ENCODE peak calls at places on chromosomes 2 and 18, in nine cellular contexts. A, K, C, D, J, E, Y, Q and M are unnamed samples.

GRCh38 chr2:232435805-232436204 is 20.1 kb upstream of the ALPI start:
- DNase-seq in C (no peak), Y (no peak), J (no peak), E (no peak), Q (no peak), D (no peak), A (peak), K (no peak), M (no peak)

GRCh38 chr2:84717302-84717701 is 163.6 kb downstream of the TRABD2A start:
- DNase-seq in D (no peak), K (no peak), J (no peak), C (no peak), Y (no peak), Q (no peak), E (no peak), A (no peak), M (no peak)

GRCh38 chr2:73290049-73290839 is 3.1 kb downstream of the EGR4 start:
- DNase-seq in D (no peak), J (peak), K (peak), Y (no peak), E (no peak), C (no peak), Q (peak), A (no peak), M (peak)

GRCh38 chr2:41378420-41378819 is 669.4 kb upstream of the PKDCC start:
- DNase-seq in A (no peak), Q (no peak), E (no peak), Y (no peak), J (no peak), K (no peak), D (no peak), C (no peak), M (no peak)

GRCh38 chr2:128301501-128301966 is 17.1 kb downstream of the HS6ST1 start:
- DNase-seq in D (peak), Q (peak), A (peak), C (peak), J (no peak), E (no peak), K (no peak), Y (no peak), M (no peak)

GRCh38 chr2:8320305-8320704 is 361.6 kb upstream of the ID2 start:
- DNase-seq in J (no peak), K (no peak), Y (no peak), D (no peak), Q (no peak), C (no peak), E (no peak), A (no peak), M (no peak)

GRCh38 chr2:10935953-10936942 is 24.5 kb downstream of the KCNF1 start:
- DNase-seq in J (peak), E (no peak), K (no peak), A (peak), C (peak), Y (no peak), D (peak), Q (peak), M (no peak)

GRCh38 chr18:49011291-49011746 is 60.6 kb upstream of the SMAD7 start:
- DNase-seq in Y (no peak), C (no peak), A (no peak), E (peak), Q (no peak), K (no peak), D (no peak), J (no peak), M (no peak)

GRCh38 chr2:30404354-30405265 is 42.4 kb upstream of the LCLAT1 start:
- DNase-seq in K (no peak), D (no peak), E (no peak), A (peak), Y (no peak), Q (peak), C (no peak), J (no peak), M (no peak)

GRCh38 chr18:12839526-12840196 is 44.4 kb downstream of the PTPN2 start:
- DNase-seq in J (no peak), E (no peak), D (no peak), Y (no peak), A (peak), Q (peak), C (no peak), K (peak), M (no peak)

GRCh38 chr18:70289351-70290330 is 796 bp downstream of the SOCS6 start:
- DNase-seq in J (no peak), A (peak), Q (peak), Y (peak), C (no peak), K (peak), D (no peak), E (peak), M (peak)

GRCh38 chr2:160533482-160533881 is 39.9 kb upstream of the RBMS1 start:
- DNase-seq in D (no peak), C (no peak), Q (no peak), E (no peak), A (peak), J (no peak), Y (no peak), K (no peak), M (no peak)

GRCh38 chr2:200086911-200087310 is 131.5 kb downstream of the MAIP1 start:
- DNase-seq in D (no peak), E (no peak), C (no peak), J (no peak), Y (no peak), K (no peak), Q (no peak), A (peak), M (peak)

GRCh38 chr18:75581336-75582121 is 154.0 kb upstream of the SMIM21 start:
- DNase-seq in J (no peak), C (no peak), E (no peak), D (no peak), A (peak), Y (no peak), Q (no peak), K (no peak), M (no peak)

GRCh38 chr18:45386256-45386655 is 229.0 kb upstream of the SLC14A2 start:
- DNase-seq in E (no peak), K (peak), Q (peak), A (peak), C (no peak), J (peak), D (no peak), Y (no peak), M (no peak)

GRCh38 chr18:74249181-74249968 is 42.4 kb downstream of the CYB5A start:
- DNase-seq in C (peak), A (peak), J (peak), Q (peak), K (no peak), D (peak), Y (no peak), E (no peak), M (no peak)

GRCh38 chr2:118224888-118225264 is 136.6 kb downstream of the INSIG2 start:
- DNase-seq in Y (no peak), A (no peak), K (peak), E (no peak), Q (no peak), J (no peak), D (no peak), C (no peak), M (no peak)

GRCh38 chr2:236794558-236794957 is 224.9 kb downstream of the ACKR3 start:
- DNase-seq in K (no peak), C (no peak), Y (no peak), E (no peak), J (no peak), Q (no peak), A (no peak), D (no peak), M (no peak)

GRCh38 chr2:15968280-15969178 is 28.2 kb downstream of the MYCN start:
- DNase-seq in Y (no peak), Q (no peak), C (no peak), D (no peak), A (no peak), E (no peak), J (no peak), K (no peak), M (no peak)

GRCh38 chr2:42361728-42362298 is 796 bp upstream of the COX7A2L start:
- DNase-seq in E (no peak), C (no peak), J (no peak), A (no peak), Q (no peak), D (no peak), K (no peak), Y (no peak), M (no peak)

GRCh38 chr18:51398104-51398503 is 200.6 kb upstream of the MEX3C start:
- DNase-seq in C (no peak), J (no peak), D (no peak), A (no peak), Y (no peak), Q (peak), K (no peak), E (no peak), M (no peak)

GRCh38 chr2:151805343-151805742 is 22.9 kb downstream of the ARL5A start:
- DNase-seq in K (no peak), A (no peak), Y (no peak), Q (no peak), D (no peak), J (no peak), C (no peak), E (no peak), M (no peak)

GRCh38 chr2:12675801-12676200 is 40.9 kb upstream of the TRIB2 start:
- DNase-seq in A (no peak), C (no peak), E (no peak), Y (no peak), J (no peak), D (no peak), K (no peak), Q (peak), M (no peak)

GRCh38 chr2:78817430-78817829 is 208.1 kb upstream of the REG3G start:
- DNase-seq in Y (no peak), D (no peak), A (no peak), J (no peak), Q (no peak), C (no peak), K (no peak), E (no peak), M (no peak)

GRCh38 chr2:23695214-23696162 is 231.4 kb downstream of the ATAD2B start:
- DNase-seq in Y (no peak), C (no peak), K (no peak), E (no peak), D (no peak), J (no peak), Q (no peak), A (no peak), M (no peak)

GRCh38 chr2:12448846-12449480 is 267.8 kb upstream of the TRIB2 start:
- DNase-seq in A (peak), E (no peak), D (no peak), K (no peak), Y (no peak), J (no peak), Q (no peak), C (no peak), M (no peak)

GRCh38 chr2:98445708-98446577 is 1.3 kb downstream of the INPP4A start:
- DNase-seq in J (no peak), Y (no peak), A (no peak), K (no peak), C (no peak), D (no peak), Q (no peak), E (no peak), M (no peak)

GRCh38 chr2:230671117-230671516 is 41.5 kb upstream of the CAB39 start:
- DNase-seq in D (no peak), K (no peak), Q (no peak), E (no peak), Y (no peak), J (no peak), C (no peak), A (no peak), M (peak)

GRCh38 chr2:42117923-42118758 is 51.0 kb upstream of the EML4 start:
- DNase-seq in A (no peak), D (no peak), Q (peak), Y (no peak), C (peak), J (peak), K (peak), E (no peak), M (no peak)

GRCh38 chr2:223399357-223399957 is 202.7 kb downstream of the SCG2 start:
- DNase-seq in D (no peak), K (no peak), Y (no peak), Q (no peak), A (no peak), E (no peak), C (no peak), J (no peak), M (no peak)

GRCh38 chr18:10010611-10011015 is 96.8 kb downstream of the VAPA start:
- DNase-seq in D (peak), Q (peak), Y (no peak), J (no peak), C (no peak), K (no peak), E (no peak), A (peak), M (peak)

GRCh38 chr2:104685591-104685990 is 168.3 kb upstream of the POU3F3 start:
- DNase-seq in Q (no peak), A (no peak), J (no peak), E (no peak), D (no peak), K (no peak), Y (no peak), C (no peak), M (no peak)

GRCh38 chr18:46787674-46788073 is 30.8 kb upstream of the ST8SIA5 start:
- DNase-seq in C (no peak), E (no peak), D (no peak), Q (no peak), Y (no peak), A (no peak), J (no peak), K (no peak), M (no peak)

GRCh38 chr2:156339110-156339847 is 6.8 kb upstream of the NR4A2 start:
- DNase-seq in A (no peak), E (no peak), J (no peak), D (no peak), K (no peak), C (no peak), Q (peak), Y (no peak), M (no peak)

GRCh38 chr2:165634855-165635254 is 159.2 kb downstream of the GALNT3 start:
- DNase-seq in Q (peak), K (no peak), J (no peak), A (no peak), E (no peak), D (peak), C (no peak), Y (no peak), M (no peak)

GRCh38 chr2:200525066-200525465 is 941 bp upstream of the SGO2 start:
- DNase-seq in K (no peak), J (no peak), Q (no peak), A (no peak), E (no peak), C (no peak), D (no peak), Y (no peak), M (no peak)

GRCh38 chr18:58682429-58683069 is 11.3 kb downstream of the MALT1 start:
- DNase-seq in K (peak), Y (no peak), Q (peak), D (peak), A (peak), E (no peak), C (no peak), J (peak), M (no peak)